ENCODE peak calls at places on chromosomes 6 and 20, in eight cellular contexts. N, Y, O, H, A, T, U and L are unnamed samples.

GRCh38 chr20:47061549-47061948 is 166.9 kb downstream of the EYA2 start:
- DNase-seq in N (no peak), Y (no peak), O (no peak), H (no peak), A (no peak), T (no peak), U (no peak), L (peak; percentile 59)

GRCh38 chr6:32752580-32752979 is 10.8 kb downstream of the HLA-DQB2 start:
- DNase-seq in N (no peak), Y (no peak), O (no peak), H (peak; percentile 11), A (no peak), T (no peak), U (no peak), L (no peak)

GRCh38 chr20:62598761-62599194 is 43.5 kb upstream of the SLCO4A1 start:
- DNase-seq in N (no peak), Y (no peak), O (no peak), H (no peak), A (no peak), T (no peak), U (peak; percentile 63), L (peak; percentile 77)

GRCh38 chr20:1265226-1265915 is 723 bp upstream of the SNPH start:
- DNase-seq in N (no peak), Y (no peak), O (no peak), H (no peak), A (no peak), T (no peak), U (peak; percentile 4), L (no peak)

GRCh38 chr6:24504642-24505586 is 10.1 kb downstream of the ALDH5A1 start:
- DNase-seq in N (no peak), Y (no peak), O (no peak), H (no peak), A (no peak), T (no peak), U (no peak), L (no peak)

GRCh38 chr6:162234631-162235030 is 492.9 kb downstream of the PRKN start:
- DNase-seq in N (no peak), Y (no peak), O (no peak), H (no peak), A (no peak), T (no peak), U (no peak), L (no peak)

GRCh38 chr6:89475106-89475505 is 42.2 kb downstream of the ANKRD6 start:
- DNase-seq in N (no peak), Y (no peak), O (no peak), H (no peak), A (no peak), T (no peak), U (no peak), L (no peak)

GRCh38 chr20:54208492-54209044 is 681 bp downstream of the PFDN4 start:
- DNase-seq in N (no peak), Y (no peak), O (no peak), H (no peak), A (no peak), T (no peak), U (no peak), L (peak; percentile 55)

GRCh38 chr20:64189986-64190385 is 25.7 kb downstream of the MYT1 start:
- DNase-seq in N (no peak), Y (no peak), O (no peak), H (no peak), A (no peak), T (no peak), U (no peak), L (no peak)

GRCh38 chr6:109477725-109478124 is 5.3 kb downstream of the ZBTB24 start:
- DNase-seq in N (no peak), Y (no peak), O (no peak), H (no peak), A (no peak), T (no peak), U (no peak), L (no peak)

GRCh38 chr20:52071136-52071535 is 120.4 kb downstream of the ZFP64 start:
- DNase-seq in N (no peak), Y (no peak), O (no peak), H (no peak), A (no peak), T (no peak), U (no peak), L (no peak)

GRCh38 chr6:31738048-31738979 is 1.5 kb upstream of the MSH5 start:
- DNase-seq in N (peak; percentile 38), Y (peak; percentile 81), O (peak; percentile 46), H (peak; percentile 90), A (peak; percentile 92), T (no peak), U (peak; percentile 80), L (peak; percentile 62)